ENCODE peak calls at places on chromosomes 7 and 10, in six cellular contexts. M, K, S, Y, Z and U are unnamed samples.

GRCh38 chr7:94069154-94069739 is 65.1 kb upstream of the BET1 start:
- DNase-seq in M (no peak), K (no peak), S (no peak), Y (no peak), Z (no peak), U (no peak)

GRCh38 chr7:134870156-134870555 is 90.7 kb downstream of the CALD1 start:
- DNase-seq in M (no peak), K (no peak), S (no peak), Y (no peak), Z (no peak), U (no peak)

GRCh38 chr7:132359746-132360145 is 216.5 kb downstream of the PLXNA4 start:
- DNase-seq in M (no peak), K (no peak), S (no peak), Y (no peak), Z (no peak), U (no peak)

GRCh38 chr10:63267414-63268138 is 134.4 kb downstream of the NRBF2 start:
- DNase-seq in M (no peak), K (peak), S (no peak), Y (peak), Z (peak), U (peak)

GRCh38 chr10:123550680-123551096 is 115.5 kb upstream of the GPR26 start:
- DNase-seq in M (no peak), K (no peak), S (no peak), Y (no peak), Z (no peak), U (no peak)

GRCh38 chr7:36400606-36401005 is 10.9 kb downstream of the ANLN start:
- DNase-seq in M (no peak), K (no peak), S (no peak), Y (no peak), Z (no peak), U (no peak)

GRCh38 chr10:19977097-19977521 is 160.9 kb downstream of the PLXDC2 start:
- DNase-seq in M (no peak), K (no peak), S (no peak), Y (no peak), Z (no peak), U (no peak)

GRCh38 chr7:138358850-138359341 is 101.2 kb upstream of the TRIM24 start:
- DNase-seq in M (no peak), K (peak), S (no peak), Y (no peak), Z (no peak), U (no peak)

GRCh38 chr10:35643976-35644799 is 2.1 kb upstream of the FZD8 start:
- DNase-seq in M (no peak), K (no peak), S (no peak), Y (no peak), Z (no peak), U (no peak)

GRCh38 chr10:46255696-46256355 is 31.0 kb upstream of the ANTXRL start:
- DNase-seq in M (peak), K (peak), S (peak), Y (peak), Z (peak), U (peak)

GRCh38 chr7:10773430-10773829 is 200.2 kb upstream of the PHF14 start:
- DNase-seq in M (no peak), K (no peak), S (no peak), Y (no peak), Z (no peak), U (no peak)

DNA sequence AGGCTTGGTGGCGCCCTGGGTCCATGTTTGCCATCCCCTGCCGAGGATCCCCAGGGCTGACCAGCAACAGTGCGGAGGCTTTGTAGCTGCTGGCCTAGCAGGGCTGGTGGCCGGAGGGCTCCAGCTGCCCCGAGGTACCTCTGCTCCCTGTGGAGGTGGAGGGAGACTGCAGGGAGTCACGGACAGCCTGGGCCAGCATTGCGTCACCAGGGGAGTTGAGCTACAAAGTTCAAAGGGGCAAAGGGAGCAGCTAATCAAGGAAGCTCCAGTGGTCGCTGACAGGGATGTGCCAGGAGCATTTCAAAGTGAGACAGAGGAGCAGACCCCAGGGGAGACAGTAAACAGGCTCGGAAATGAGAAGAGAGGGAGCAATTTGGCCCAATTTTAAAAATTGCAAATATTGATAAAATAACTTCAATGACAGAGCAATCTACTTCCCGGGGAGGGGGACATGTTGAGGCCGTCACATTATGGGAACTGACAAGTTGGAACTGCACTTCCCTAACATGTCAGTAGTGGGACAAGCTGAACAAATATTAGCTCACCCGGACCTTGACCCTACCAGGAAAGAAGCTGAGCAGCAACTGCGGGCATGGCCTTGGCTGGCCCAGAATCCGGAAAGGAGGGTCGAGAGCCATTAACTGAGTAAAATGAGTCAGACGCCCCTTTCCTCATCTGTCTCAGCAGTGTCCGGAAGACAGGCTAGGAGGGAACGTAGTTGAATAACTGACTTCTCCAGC is 39.4 kb downstream of the BTBD16 start:
- DNase-seq in M (no peak), K (no peak), S (no peak), Y (peak), Z (no peak), U (peak)
- TF ChIP-seq JUND in M (no peak), K (no peak), S (no peak), Y (peak), Z (no peak), U (no peak)

GRCh38 chr7:148932-149855 is 43.2 kb upstream of the FAM20C start:
- DNase-seq in M (peak), K (peak), S (peak), Y (peak), Z (peak), U (peak)

GRCh38 chr7:152647-153046 is 39.7 kb upstream of the FAM20C start:
- DNase-seq in M (no peak), K (no peak), S (no peak), Y (no peak), Z (no peak), U (no peak)

GRCh38 chr7:150811-151221 is 41.6 kb upstream of the FAM20C start:
- DNase-seq in M (no peak), K (no peak), S (no peak), Y (no peak), Z (no peak), U (no peak)

GRCh38 chr7:148543-148931 is 43.8 kb upstream of the FAM20C start:
- DNase-seq in M (no peak), K (no peak), S (no peak), Y (no peak), Z (no peak), U (no peak)

GRCh38 chr7:149856-150636 is 42.3 kb upstream of the FAM20C start:
- DNase-seq in M (no peak), K (no peak), S (peak), Y (no peak), Z (no peak), U (peak)
- TF ChIP-seq JUND in M (no peak), K (no peak), S (no peak), Y (no peak), Z (no peak), U (no peak)

GRCh38 chr10:70691601-70692000 is 19.3 kb downstream of the ADAMTS14 start:
- DNase-seq in M (no peak), K (no peak), S (no peak), Y (no peak), Z (no peak), U (no peak)
- TF ChIP-seq JUND in M (no peak), K (no peak), S (no peak), Y (no peak), Z (no peak), U (no peak)

GRCh38 chr10:13917791-13918190 is 331.0 kb downstream of the PRPF18 start:
- DNase-seq in M (no peak), K (no peak), S (no peak), Y (no peak), Z (no peak), U (no peak)

GRCh38 chr10:13921941-13922340 is 335.2 kb downstream of the PRPF18 start:
- DNase-seq in M (no peak), K (no peak), S (no peak), Y (no peak), Z (no peak), U (no peak)

GRCh38 chr10:13922591-13922990 is 335.8 kb downstream of the PRPF18 start:
- DNase-seq in M (no peak), K (no peak), S (no peak), Y (no peak), Z (no peak), U (no peak)

GRCh38 chr10:13920465-13920864 is 333.7 kb downstream of the PRPF18 start:
- DNase-seq in M (no peak), K (no peak), S (no peak), Y (no peak), Z (no peak), U (no peak)

DNA sequence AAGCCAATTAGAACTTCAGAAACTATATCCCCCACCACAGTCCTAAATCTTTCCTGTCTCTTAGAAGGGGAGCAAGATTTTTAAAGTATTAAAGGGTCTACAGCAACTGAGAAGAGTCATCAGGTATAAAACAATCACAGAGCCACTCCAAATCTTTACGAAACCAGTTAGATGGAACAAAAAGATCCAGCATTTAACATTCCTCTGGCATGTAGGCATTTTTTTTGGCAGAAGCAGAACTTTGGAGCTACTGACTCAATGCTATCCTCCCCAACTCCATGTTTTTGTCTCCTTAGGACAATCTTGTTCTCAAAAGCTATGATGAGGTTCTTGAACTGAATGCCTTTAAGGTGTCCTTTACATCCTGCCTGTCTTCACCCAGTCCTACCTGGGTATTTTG is 333.3 kb downstream of the PRPF18 start:
- DNase-seq in M (no peak), K (no peak), S (no peak), Y (no peak), Z (no peak), U (no peak)
- TF ChIP-seq JUND in M (no peak), K (no peak), S (no peak), Y (no peak), Z (no peak), U (no peak)

GRCh38 chr7:42234736-42235135 is 2.3 kb downstream of the GLI3 start:
- DNase-seq in M (no peak), K (no peak), S (no peak), Y (no peak), Z (no peak), U (peak)

GRCh38 chr7:42236266-42237161 is 495 bp downstream of the GLI3 start:
- DNase-seq in M (no peak), K (no peak), S (peak), Y (no peak), Z (no peak), U (peak)

GRCh38 chr7:42237162-42237821 is at the start of gene GLI3:
- DNase-seq in M (no peak), K (peak), S (peak), Y (no peak), Z (no peak), U (peak)

GRCh38 chr7:42233939-42234338 is 3.1 kb downstream of the GLI3 start:
- DNase-seq in M (no peak), K (no peak), S (no peak), Y (no peak), Z (no peak), U (no peak)

DNA sequence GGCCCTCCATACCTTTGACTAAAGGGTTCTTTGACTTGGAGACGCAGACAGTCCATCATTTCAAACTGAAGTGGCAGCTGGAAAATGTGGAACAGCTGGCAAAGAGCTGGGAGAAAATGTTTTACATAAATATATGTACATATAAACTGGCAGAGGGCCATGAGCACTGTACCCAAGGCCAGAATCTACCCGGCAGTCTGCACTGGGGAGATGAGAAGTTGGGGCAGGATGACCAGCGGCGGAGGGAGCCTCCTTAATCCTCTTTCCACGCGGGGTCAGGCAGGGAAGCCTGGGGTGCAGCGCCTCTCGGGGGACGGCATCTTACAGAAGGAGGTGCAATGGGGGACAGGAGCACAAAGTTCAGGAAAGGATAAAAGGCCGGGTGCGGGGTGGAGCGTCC is 1.3 kb downstream of the GLI3 start:
- DNase-seq in M (no peak), K (no peak), S (no peak), Y (no peak), Z (no peak), U (peak)
- TF ChIP-seq JUND in M (no peak), K (no peak), S (no peak), Y (no peak), Z (no peak), U (no peak)

GRCh38 chr7:157564518-157565177 is 227.8 kb downstream of the DNAJB6 start:
- DNase-seq in M (no peak), K (no peak), S (no peak), Y (no peak), Z (peak), U (no peak)
- TF ChIP-seq JUND in M (no peak), K (no peak), S (no peak), Y (no peak), Z (peak), U (no peak)

DNA sequence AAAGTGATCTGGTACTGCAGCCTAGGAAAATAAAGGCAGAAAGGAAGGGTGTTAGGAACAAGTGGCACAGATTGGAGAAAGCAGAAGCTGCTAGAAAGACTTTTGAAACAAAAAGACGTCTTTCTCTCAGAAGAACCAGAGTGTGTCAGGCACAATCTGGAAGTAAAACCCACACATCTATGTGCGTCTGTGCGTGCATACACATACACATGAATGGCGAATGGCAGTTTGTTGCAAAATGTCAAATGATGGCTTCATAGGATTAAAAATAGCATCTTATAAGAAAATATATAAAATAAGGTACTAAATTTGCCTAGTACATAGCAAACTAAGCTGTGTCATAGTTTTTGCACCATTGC is 246.3 kb downstream of the CDK14 start:
- DNase-seq in M (no peak), K (no peak), S (no peak), Y (no peak), Z (no peak), U (no peak)
- TF ChIP-seq JUND in M (no peak), K (no peak), S (no peak), Y (no peak), Z (no peak), U (no peak)

DNA sequence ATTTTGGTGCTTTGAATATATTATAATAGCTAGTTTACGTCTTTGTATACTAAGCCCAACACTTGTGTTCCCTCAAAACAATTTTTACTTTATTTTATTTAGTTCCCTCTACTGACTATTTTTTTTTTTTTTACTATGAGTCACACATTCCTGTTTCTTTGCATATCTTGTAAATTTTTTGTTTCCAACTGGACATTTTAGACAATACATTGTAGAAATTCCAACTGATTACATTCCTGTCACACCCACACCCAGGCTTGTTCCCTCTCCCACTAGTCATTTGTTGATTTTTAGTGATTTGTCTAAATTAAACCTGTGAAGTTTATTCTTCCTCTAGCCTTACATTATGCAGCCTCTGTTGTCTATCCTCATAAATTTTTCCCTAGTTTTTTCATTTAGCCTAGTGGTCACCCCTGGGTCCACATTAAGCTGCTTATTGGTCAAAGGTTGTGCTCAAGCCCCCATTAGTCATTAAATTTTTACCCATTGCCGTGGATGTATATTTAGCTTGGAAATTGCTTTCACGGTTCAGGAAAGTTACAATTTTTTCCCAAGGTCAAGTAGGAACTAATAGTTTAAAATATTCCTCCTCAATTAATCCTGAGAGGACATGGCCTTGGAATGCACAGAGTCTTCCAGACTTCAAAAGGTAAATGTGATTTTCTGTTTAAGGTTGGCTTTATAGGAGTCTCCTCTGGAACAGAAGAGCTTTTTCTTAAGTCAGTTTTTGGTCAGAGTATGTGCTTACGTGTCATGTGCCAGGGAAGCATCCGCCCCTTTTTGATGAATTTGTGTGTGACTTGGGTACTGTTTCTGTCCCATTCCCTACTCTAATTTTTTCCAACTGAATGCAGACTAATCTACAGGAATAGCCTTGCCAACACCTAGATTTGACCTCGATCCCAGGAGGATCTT is 207.6 kb upstream of the TMEM72 start:
- DNase-seq in M (no peak), K (no peak), S (no peak), Y (no peak), Z (no peak), U (no peak)
- TF ChIP-seq JUND in M (no peak), K (no peak), S (no peak), Y (no peak), Z (no peak), U (no peak)

GRCh38 chr10:79322616-79323566 is 24.4 kb upstream of the PPIF start:
- DNase-seq in M (no peak), K (no peak), S (no peak), Y (no peak), Z (no peak), U (no peak)
- TF ChIP-seq JUND in M (no peak), K (no peak), S (no peak), Y (no peak), Z (no peak), U (no peak)

DNA sequence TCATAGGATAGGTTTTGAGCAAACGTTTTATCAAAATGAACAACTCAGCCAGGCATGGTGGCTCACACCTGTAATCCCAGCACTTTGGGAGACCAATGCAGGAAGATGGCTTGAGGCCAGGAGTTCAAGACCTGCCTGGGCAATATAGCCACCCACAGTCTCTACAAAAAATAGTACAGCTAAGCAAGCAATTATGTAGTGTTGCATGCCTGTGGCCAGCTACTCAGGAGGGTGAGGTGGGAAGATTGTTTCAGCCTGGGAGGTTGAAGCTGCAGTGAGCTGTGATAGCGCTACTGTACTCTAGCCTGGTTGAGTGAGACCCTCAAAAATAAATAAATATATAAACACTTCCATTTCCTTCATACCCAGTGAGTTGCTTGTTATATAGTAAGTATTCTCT is 67.1 kb downstream of the LSMEM1 start:
- DNase-seq in M (no peak), K (no peak), S (no peak), Y (no peak), Z (no peak), U (no peak)
- TF ChIP-seq JUND in M (no peak), K (no peak), S (no peak), Y (no peak), Z (no peak), U (no peak)